ENCODE peak calls at places on chromosomes 7 and 10, in five cellular contexts. S is IMR-90, K is mesenchymal stem cell, H is mesendoderm, X is neuronal stem cell. U is an unnamed sample.

GRCh38 chr7:36198854-36199266 is 45.8 kb downstream of the EEPD1 start:
- DNase-seq in X (no peak), K (peak), H (no peak), S (peak), U (no peak)

GRCh38 chr10:97279121-97279815 is 13.2 kb downstream of the ARHGAP19 start:
- DNase-seq in H (peak), X (no peak), K (peak), S (peak), U (no peak)

GRCh38 chr10:132054564-132054963 is 11.2 kb upstream of the JAKMIP3 start:
- DNase-seq in X (no peak), K (no peak), S (no peak), H (peak), U (peak)

GRCh38 chr7:44765579-44766415 is 17.1 kb downstream of the ZMIZ2 start:
- DNase-seq in K (no peak), X (no peak), S (no peak), H (no peak), U (no peak)

GRCh38 chr10:48466611-48467240 is 138.1 kb downstream of the ARHGAP22 start:
- DNase-seq in H (peak), K (no peak), S (no peak), X (no peak), U (peak)

GRCh38 chr7:131067220-131067619 is 260.5 kb upstream of the MKLN1 start:
- DNase-seq in S (no peak), K (peak), X (no peak), H (peak), U (no peak)

GRCh38 chr7:140972876-140973829 is 41.6 kb downstream of the MRPS33 start:
- DNase-seq in H (no peak), X (no peak), S (no peak), K (peak), U (no peak)

GRCh38 chr10:91032614-91033248 is 111.8 kb upstream of the ANKRD1 start:
- DNase-seq in K (no peak), S (peak), X (no peak), H (no peak), U (no peak)

GRCh38 chr7:14761506-14762296 is 140.8 kb downstream of the DGKB start:
- DNase-seq in H (no peak), K (peak), X (no peak), S (peak), U (no peak)

GRCh38 chr7:15891151-15891842 is 204.8 kb upstream of the MEOX2 start:
- DNase-seq in K (peak), H (no peak), X (no peak), S (peak), U (no peak)

GRCh38 chr7:74466196-74466813 is 12.6 kb downstream of the GTF2IRD1 start:
- DNase-seq in X (no peak), H (peak), K (no peak), S (no peak), U (no peak)

GRCh38 chr7:46089281-46089680 is 168.2 kb upstream of the IGFBP3 start:
- DNase-seq in K (no peak), X (no peak), S (peak), H (no peak), U (no peak)

GRCh38 chr7:74148491-74148890 is 25.7 kb upstream of the EIF4H start:
- DNase-seq in H (no peak), X (no peak), S (no peak), K (no peak), U (no peak)

GRCh38 chr7:81627565-81628287 is 142.1 kb downstream of the HGF start:
- DNase-seq in H (no peak), S (peak), K (peak), X (no peak), U (no peak)

GRCh38 chr7:4791738-4792536 is 16.5 kb downstream of the AP5Z1 start:
- DNase-seq in H (peak), X (peak), S (peak), K (peak), U (peak)

GRCh38 chr10:124558901-124559321 is 97.3 kb downstream of the LHPP start:
- DNase-seq in X (no peak), K (no peak), S (peak), H (no peak), U (no peak)

GRCh38 chr7:121994625-121995410 is 121.9 kb downstream of the PTPRZ1 start:
- DNase-seq in K (peak), H (peak), S (peak), X (peak), U (peak)

GRCh38 chr10:76697923-76698322 is 939.7 kb downstream of the KCNMA1 start:
- DNase-seq in S (no peak), K (no peak), X (peak), H (peak), U (no peak)

GRCh38 chr7:17863095-17863814 is 77.0 kb downstream of the SNX13 start:
- DNase-seq in X (no peak), K (no peak), H (no peak), S (no peak), U (no peak)

GRCh38 chr10:74799840-74800239 is 26.6 kb upstream of the KAT6B start:
- DNase-seq in S (peak), X (no peak), H (no peak), K (peak), U (no peak)

GRCh38 chr10:123889821-123890220 is 1.8 kb downstream of the CPXM2 start:
- DNase-seq in K (no peak), H (no peak), S (no peak), X (no peak), U (no peak)

GRCh38 chr10:43623351-43623750 is 17.1 kb downstream of the ZNF485 start:
- DNase-seq in H (no peak), S (peak), X (no peak), K (peak), U (no peak)

GRCh38 chr7:45691155-45691656 is 117.0 kb downstream of the ADCY1 start:
- DNase-seq in H (no peak), X (no peak), K (no peak), S (no peak), U (no peak)

GRCh38 chr7:18541189-18541870 is 45.8 kb downstream of the HDAC9 start:
- DNase-seq in H (no peak), S (peak), X (no peak), K (peak), U (no peak)

GRCh38 chr7:135976312-135977019 is 693 bp downstream of the MTPN start:
- DNase-seq in H (no peak), S (peak), K (no peak), X (no peak), U (peak)

GRCh38 chr10:6778992-6779701 is 199.1 kb upstream of the PRKCQ start:
- DNase-seq in H (peak), X (no peak), S (peak), K (peak), U (no peak)

GRCh38 chr10:30784521-30784895 is 155.0 kb upstream of the LYZL2 start:
- DNase-seq in H (no peak), K (peak), X (no peak), S (peak), U (no peak)

GRCh38 chr10:73840056-73840402 is 28.6 kb upstream of the NDST2 start:
- DNase-seq in H (no peak), K (peak), X (no peak), S (peak), U (no peak)

GRCh38 chr10:91745086-91745831 is 53.0 kb upstream of the TNKS2 start:
- DNase-seq in X (peak), H (peak), K (peak), S (no peak), U (peak)

GRCh38 chr7:144454256-144455039 is 51.0 kb upstream of the NOBOX start:
- DNase-seq in H (peak), K (no peak), S (no peak), X (no peak), U (no peak)

GRCh38 chr7:149072438-149072775 is 18.1 kb downstream of the ZNF786 start:
- DNase-seq in X (no peak), H (no peak), K (no peak), S (no peak), U (no peak)

GRCh38 chr10:102617816-102618215 is 26.5 kb upstream of the TRIM8 start:
- DNase-seq in K (no peak), S (no peak), X (no peak), H (no peak), U (no peak)

GRCh38 chr7:45230611-45231165 is 73.1 kb downstream of the RAMP3 start:
- DNase-seq in H (no peak), X (no peak), K (no peak), S (no peak), U (no peak)

GRCh38 chr7:22831602-22832001 is 9.0 kb upstream of the TOMM7 start:
- DNase-seq in H (no peak), X (no peak), S (no peak), K (no peak), U (no peak)

GRCh38 chr10:77555591-77556212 is 81.9 kb downstream of the KCNMA1 start:
- DNase-seq in S (peak), H (no peak), X (no peak), K (peak), U (no peak)

GRCh38 chr7:30658471-30659074 is 23.7 kb downstream of the CRHR2 start:
- DNase-seq in H (no peak), K (no peak), S (no peak), X (no peak), U (no peak)

GRCh38 chr10:63474488-63474887 is 8.7 kb upstream of the JMJD1C start:
- DNase-seq in X (no peak), K (no peak), S (no peak), H (no peak), U (no peak)
- H3K4ac ChIP-seq in X (no peak), K (no peak), S (no peak), H (no peak), U (no peak)

GRCh38 chr10:133131754-133132710 is 28.0 kb upstream of the KNDC1 start:
- DNase-seq in X (no peak), S (no peak), H (no peak), K (no peak), U (peak)
- H3K4ac ChIP-seq in X (peak), S (no peak), H (no peak), K (no peak), U (no peak)

GRCh38 chr10:100586959-100587358 is 51.2 kb downstream of the HIF1AN start:
- DNase-seq in H (no peak), S (no peak), X (no peak), K (no peak), U (no peak)
- H3K4ac ChIP-seq in H (no peak), S (no peak), X (no peak), K (no peak), U (no peak)

GRCh38 chr10:121553861-121554264 is 44.4 kb downstream of the FGFR2 start:
- DNase-seq in X (no peak), S (no peak), K (no peak), H (no peak), U (no peak)
- H3K4ac ChIP-seq in X (no peak), S (no peak), K (no peak), H (no peak), U (no peak)

DNA sequence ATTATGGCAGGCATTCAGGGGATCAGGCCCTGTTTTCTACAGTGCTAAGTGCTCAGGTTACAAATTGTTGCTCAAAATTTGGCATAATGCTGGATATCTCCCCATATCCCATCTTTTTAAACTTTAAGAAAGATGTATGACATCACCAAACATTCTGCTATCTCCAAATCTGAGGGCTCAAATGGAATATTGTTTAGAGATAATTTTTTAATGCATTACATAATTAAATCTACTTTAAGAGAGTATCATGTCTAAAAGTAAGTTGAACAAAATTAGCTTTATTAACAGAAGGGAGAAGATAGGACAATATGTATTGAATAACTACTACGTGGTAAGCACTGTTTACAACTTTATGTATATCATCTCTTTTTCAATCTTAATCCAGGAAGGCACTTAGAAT is 13.9 kb downstream of the NT5C3A start:
- DNase-seq in H (no peak), X (no peak), K (no peak), S (no peak), U (no peak)
- H3K4ac ChIP-seq in H (no peak), X (no peak), K (no peak), S (no peak), U (no peak)

DNA sequence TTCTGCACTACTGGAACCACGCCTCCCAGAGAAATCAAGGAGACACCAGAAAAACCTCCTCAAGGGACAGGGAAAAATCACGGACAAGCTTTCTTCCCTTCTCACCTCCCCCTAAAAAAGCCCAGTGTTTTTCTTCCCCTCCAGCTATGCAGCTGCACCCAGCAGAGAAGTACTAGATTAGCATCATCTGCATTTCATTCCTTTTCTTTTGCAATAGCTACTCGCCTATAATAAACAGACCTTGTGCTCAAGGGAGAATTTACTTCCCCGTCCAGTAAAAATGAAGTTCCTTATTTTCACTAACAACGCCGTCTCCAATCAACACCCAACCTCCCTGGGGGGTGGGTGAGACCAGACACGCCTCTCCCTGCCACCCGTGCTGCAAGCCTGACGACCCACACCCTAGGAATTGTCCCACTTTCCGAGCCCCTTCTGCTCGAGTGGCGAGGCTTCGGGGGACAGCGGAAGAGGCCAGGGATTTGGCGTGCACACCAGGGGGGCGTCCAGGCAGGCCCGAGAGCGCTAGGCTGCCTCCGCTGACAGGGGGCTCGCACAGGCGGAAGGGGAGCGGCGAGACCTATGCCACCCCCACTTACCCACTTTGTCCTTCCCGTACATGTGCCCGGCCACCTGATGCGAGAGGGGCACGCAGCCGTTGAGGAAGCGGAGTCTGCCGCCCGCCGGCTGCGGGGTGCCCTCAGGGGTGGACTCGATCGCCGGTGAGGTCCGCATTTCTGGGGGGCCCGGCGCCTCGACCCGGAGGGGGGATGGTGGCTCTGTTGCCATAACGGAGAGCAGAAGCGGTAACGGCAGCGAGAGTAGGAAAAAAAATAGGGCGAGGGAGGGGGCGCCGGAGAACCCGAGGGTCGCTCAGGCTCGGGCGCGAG is 625 bp downstream of the IPMK start:
- DNase-seq in S (peak), X (peak), H (peak), K (peak), U (peak)
- H3K4ac ChIP-seq in S (peak), X (no peak), H (no peak), K (peak), U (no peak)

U was measured in H9.